ENCODE peak calls at places on chromosomes 1 and 21, in nine cellular contexts. N, K, H, T, E, J, C, W and A are unnamed samples.

GRCh38 chr1:225464851-225465792 is 37.3 kb upstream of the LBR start:
- DNase-seq in N (no peak), K (no peak), H (no peak), T (no peak), E (no peak), J (no peak), C (no peak), W (no peak), A (no peak)

GRCh38 chr1:26786437-26787380 is 1.0 kb upstream of the PIGV start:
- DNase-seq in N (no peak), K (peak; percentile 91), H (no peak), T (peak; percentile 26), E (peak; percentile 46), J (peak; percentile 82), C (no peak), W (no peak), A (peak; percentile 86)

GRCh38 chr1:92655197-92655801 is 129.6 kb downstream of the EVI5 start:
- DNase-seq in N (no peak), K (no peak), H (no peak), T (no peak), E (no peak), J (no peak), C (no peak), W (no peak), A (no peak)

GRCh38 chr1:2354511-2355407 is 36.6 kb downstream of the MORN1 start:
- DNase-seq in N (no peak), K (no peak), H (no peak), T (no peak), E (no peak), J (no peak), C (no peak), W (no peak), A (no peak)

GRCh38 chr1:168719306-168720111 is 9.5 kb downstream of the DPT start:
- DNase-seq in N (no peak), K (no peak), H (no peak), T (no peak), E (no peak), J (no peak), C (no peak), W (peak; percentile 13), A (peak; percentile 70)

GRCh38 chr1:165851034-165851658 is 23.7 kb downstream of the UCK2 start:
- DNase-seq in N (no peak), K (peak; percentile 78), H (peak; percentile 43), T (no peak), E (no peak), J (no peak), C (no peak), W (no peak), A (peak; percentile 56)

GRCh38 chr1:91916046-91916445 is 30.1 kb upstream of the TGFBR3 start:
- DNase-seq in N (no peak), K (no peak), H (no peak), T (no peak), E (no peak), J (no peak), C (no peak), W (no peak), A (no peak)

GRCh38 chr1:15851251-15852035 is 3.9 kb downstream of the SPEN start:
- DNase-seq in N (no peak), K (no peak), H (no peak), T (no peak), E (no peak), J (no peak), C (no peak), W (no peak), A (peak; percentile 19)

GRCh38 chr1:55446351-55446750 is 231.2 kb upstream of the USP24 start:
- DNase-seq in N (no peak), K (peak; percentile 73), H (no peak), T (no peak), E (no peak), J (peak; percentile 34), C (no peak), W (no peak), A (peak; percentile 83)

GRCh38 chr1:208081972-208082371 is 162.2 kb downstream of the PLXNA2 start:
- DNase-seq in N (no peak), K (no peak), H (no peak), T (no peak), E (no peak), J (no peak), C (no peak), W (no peak), A (peak; percentile 16)

GRCh38 chr1:42660907-42661500 is 2.8 kb downstream of the PPIH start:
- DNase-seq in N (no peak), K (no peak), H (no peak), T (no peak), E (no peak), J (no peak), C (no peak), W (no peak), A (no peak)

GRCh38 chr1:19893687-19894086 is 11.5 kb downstream of the OTUD3 start:
- DNase-seq in N (no peak), K (no peak), H (no peak), T (no peak), E (no peak), J (no peak), C (no peak), W (no peak), A (no peak)

GRCh38 chr21:27769763-27770162 is 802.9 kb upstream of the ADAMTS5 start:
- DNase-seq in N (no peak), K (no peak), H (no peak), T (no peak), E (no peak), J (no peak), C (no peak), W (no peak), A (no peak)

GRCh38 chr1:71656902-71657301 is 576.1 kb upstream of the ZRANB2 start:
- DNase-seq in N (no peak), K (no peak), H (no peak), T (no peak), E (no peak), J (no peak), C (no peak), W (no peak), A (peak; percentile 61)

GRCh38 chr1:225242611-225243010 is 185.2 kb downstream of the LBR start:
- DNase-seq in N (no peak), K (no peak), H (no peak), T (no peak), E (no peak), J (no peak), C (no peak), W (no peak), A (no peak)

GRCh38 chr1:28983509-28984310 is 69.3 kb downstream of the EPB41 start:
- DNase-seq in N (no peak), K (no peak), H (no peak), T (no peak), E (no peak), J (no peak), C (no peak), W (no peak), A (no peak)

GRCh38 chr1:58539553-58539952 is 7.0 kb downstream of the OMA1 start:
- DNase-seq in N (no peak), K (no peak), H (no peak), T (no peak), E (no peak), J (no peak), C (no peak), W (no peak), A (no peak)

GRCh38 chr1:234862360-234862943 is 252.5 kb upstream of the IRF2BP2 start:
- DNase-seq in N (no peak), K (no peak), H (no peak), T (no peak), E (no peak), J (no peak), C (no peak), W (no peak), A (no peak)

GRCh38 chr1:116382857-116383256 is 9.8 kb downstream of the ATP1A1 start:
- DNase-seq in N (no peak), K (no peak), H (no peak), T (no peak), E (no peak), J (no peak), C (no peak), W (no peak), A (no peak)

GRCh38 chr1:51661081-51661518 is 44.2 kb downstream of the OSBPL9 start:
- DNase-seq in N (no peak), K (peak; percentile 98), H (peak; percentile 91), T (no peak), E (no peak), J (peak; percentile 56), C (no peak), W (peak; percentile 35), A (peak; percentile 92)

GRCh38 chr21:43723648-43724047 is 4.7 kb downstream of the PDXK start:
- DNase-seq in N (no peak), K (no peak), H (no peak), T (no peak), E (no peak), J (no peak), C (no peak), W (no peak), A (no peak)

GRCh38 chr21:35211767-35212166 is 162.7 kb upstream of the RUNX1 start:
- DNase-seq in N (no peak), K (no peak), H (no peak), T (no peak), E (no peak), J (no peak), C (no peak), W (no peak), A (peak; percentile 23)